ENCODE peak calls at places on chromosomes 5 and 9, in five cellular contexts. P is NCI-H748 treated with DMSO at 0.1 percent for 48 hours, X is AG09309, H is Calu3, G is GM23248. W is an unnamed sample.

GRCh38 chr9:121278535-121279169 is 10.7 kb downstream of the GSN start:
- DNase-seq in G (peak; percentile 99), P (peak; percentile 6), X (peak; percentile 99), H (peak; percentile 52), W (peak; percentile 99)

GRCh38 chr5:107858788-107859187 is 188.1 kb upstream of the EFNA5 start:
- DNase-seq in X (no peak), P (no peak), H (no peak), G (no peak), W (no peak)

GRCh38 chr5:62577488-62577887 is 1.1 kb upstream of the LRRC70 start:
- DNase-seq in P (no peak), G (no peak), H (no peak), X (no peak), W (no peak)

GRCh38 chr5:374631-375335 is 53.3 kb downstream of the AHRR start:
- DNase-seq in P (no peak), X (no peak), G (no peak), H (no peak), W (no peak)

GRCh38 chr5:151627650-151628049 is 36.5 kb upstream of the FAT2 start:
- DNase-seq in H (no peak), X (no peak), G (peak; percentile 61), P (no peak), W (no peak)

GRCh38 chr5:173753307-173754168 is 134.6 kb upstream of the CPEB4 start:
- DNase-seq in P (no peak), X (no peak), H (no peak), G (no peak), W (no peak)

GRCh38 chr9:88593537-88594185 is 58.7 kb downstream of the NXNL2 start:
- DNase-seq in X (no peak), P (peak; percentile 4), H (peak; percentile 53), G (peak; percentile 85), W (peak; percentile 68)

GRCh38 chr5:9409413-9410089 is 136.3 kb downstream of the SEMA5A start:
- DNase-seq in G (no peak), X (no peak), H (no peak), P (no peak), W (no peak)

GRCh38 chr9:135192686-135193085 is 105.2 kb downstream of the OLFM1 start:
- DNase-seq in G (no peak), H (no peak), X (no peak), P (no peak), W (no peak)

GRCh38 chr5:42874621-42875198 is 63.0 kb upstream of the SELENOP start:
- DNase-seq in P (no peak), G (no peak), H (no peak), X (no peak), W (no peak)

GRCh38 chr5:78633710-78634109 is 14.9 kb downstream of the LHFPL2 start:
- DNase-seq in X (no peak), P (no peak), H (no peak), G (peak; percentile 35), W (peak; percentile 75)

GRCh38 chr5:149256451-149256850 is 15.2 kb upstream of the AFAP1L1 start:
- DNase-seq in G (peak; percentile 51), H (no peak), X (no peak), P (no peak), W (peak; percentile 63)

GRCh38 chr9:113742471-113742870 is 133.6 kb upstream of the ZNF618 start:
- DNase-seq in X (no peak), G (no peak), P (no peak), H (no peak), W (no peak)

GRCh38 chr9:116550728-116551436 is 136.2 kb upstream of the TRIM32 start:
- DNase-seq in X (no peak), G (peak; percentile 79), H (no peak), P (no peak), W (peak; percentile 25)

GRCh38 chr5:82861705-82862104 is 215.5 kb downstream of the TMEM167A start:
- DNase-seq in G (peak; percentile 28), H (no peak), X (peak; percentile 11), P (no peak), W (no peak)

GRCh38 chr9:38276751-38277439 is 115.6 kb upstream of the ALDH1B1 start:
- DNase-seq in G (no peak), H (no peak), X (no peak), P (no peak), W (no peak)

GRCh38 chr9:69578026-69578425 is 94.1 kb downstream of the APBA1 start:
- DNase-seq in H (no peak), X (no peak), G (no peak), P (no peak), W (no peak)

GRCh38 chr9:123597926-123598556 is 242.0 kb downstream of the CRB2 start:
- DNase-seq in P (no peak), H (no peak), X (no peak), G (no peak), W (no peak)